ENCODE peak calls at places on chromosomes 13 and 19, in four cellular contexts. C is OCI-LY7, F is glutamatergic neuron, U is lung. P is an unnamed sample.

GRCh38 chr13:107210216-107211010 is 642.5 kb upstream of the ARGLU1 start:
- DNase-seq in F (no peak), C (no peak), U (no peak), P (no peak)

GRCh38 chr13:77729502-77730221 is 32.2 kb downstream of the SLAIN1 start:
- DNase-seq in C (no peak), U (no peak), F (peak; percentile 44), P (no peak)

GRCh38 chr13:48726711-48727110 is 73.0 kb downstream of the CYSLTR2 start:
- DNase-seq in U (no peak), C (no peak), F (no peak), P (no peak)

GRCh38 chr13:28574617-28575142 is 79.8 kb upstream of the FLT1 start:
- DNase-seq in F (no peak), C (peak; percentile 13), U (no peak), P (no peak)

GRCh38 chr13:110680852-110681251 is 25.1 kb downstream of the CARS2 start:
- DNase-seq in C (peak; percentile 35), U (no peak), F (peak; percentile 45), P (peak; percentile 19)

GRCh38 chr19:47001584-47001983 is 18.1 kb upstream of the NPAS1 start:
- DNase-seq in C (no peak), U (no peak), F (no peak), P (no peak)

GRCh38 chr13:41601718-41602445 is 144.5 kb downstream of the RGCC start:
- DNase-seq in U (no peak), C (no peak), F (no peak), P (no peak)

GRCh38 chr19:41233748-41234240 is 14.8 kb downstream of the AXL start:
- DNase-seq in F (no peak), U (peak; percentile 47), C (no peak), P (no peak)

GRCh38 chr19:47176627-47177090 is 46.0 kb downstream of the SAE1 start:
- DNase-seq in F (no peak), C (no peak), U (no peak), P (no peak)

GRCh38 chr13:37277435-37278144 is 172.1 kb upstream of the CSNK1A1L start:
- DNase-seq in U (no peak), C (no peak), F (no peak), P (no peak)

GRCh38 chr19:13016628-13017305 is 21.5 kb downstream of the NFIX start:
- DNase-seq in F (no peak), U (no peak), C (no peak), P (no peak)

GRCh38 chr13:20799726-20800416 is 26.1 kb upstream of the EEF1AKMT1 start:
- DNase-seq in U (no peak), C (no peak), F (no peak), P (no peak)

GRCh38 chr19:1271528-1272422 is 2.6 kb downstream of the CIRBP start:
- DNase-seq in C (no peak), F (no peak), U (no peak), P (no peak)

GRCh38 chr13:23547000-23547590 is 23.1 kb upstream of the TNFRSF19 start:
- DNase-seq in F (peak; percentile 52), U (no peak), C (no peak), P (peak; percentile 34)

GRCh38 chr13:95317037-95317989 is 16.1 kb upstream of the ABCC4 start:
- DNase-seq in U (no peak), C (no peak), F (no peak), P (peak; percentile 12)

GRCh38 chr13:40490086-40490723 is 176.2 kb downstream of the FOXO1 start:
- DNase-seq in C (no peak), F (peak; percentile 55), U (no peak), P (no peak)

GRCh38 chr13:69912576-69913074 is 195.0 kb upstream of the ATXN8OS start:
- DNase-seq in U (no peak), C (no peak), F (peak; percentile 16), P (no peak)

GRCh38 chr19:37551123-37551993 is 43.2 kb downstream of the ZNF571 start:
- DNase-seq in F (peak; percentile 51), C (no peak), U (no peak), P (no peak)
- TF ChIP-seq CTCF in F (no peak), C (no peak), U (no peak), P (no peak)

GRCh38 chr19:3342246-3342645 is 24.1 kb upstream of the NFIC start:
- DNase-seq in U (no peak), F (no peak), C (no peak), P (no peak)

GRCh38 chr19:3345850-3346460 is 20.4 kb upstream of the NFIC start:
- DNase-seq in F (no peak), C (no peak), U (no peak), P (no peak)

GRCh38 chr19:3346677-3347353 is 19.6 kb upstream of the NFIC start:
- DNase-seq in F (no peak), U (peak; percentile 49), C (no peak), P (no peak)

GRCh38 chr19:3344608-3345598 is 21.5 kb upstream of the NFIC start:
- DNase-seq in C (no peak), U (no peak), F (no peak), P (no peak)

GRCh38 chr19:3343619-3344502 is 22.5 kb upstream of the NFIC start:
- DNase-seq in C (peak; percentile 24), F (no peak), U (peak; percentile 89), P (no peak)
- TF ChIP-seq CTCF in C (no peak), F (no peak), U (no peak), P (no peak)

DNA sequence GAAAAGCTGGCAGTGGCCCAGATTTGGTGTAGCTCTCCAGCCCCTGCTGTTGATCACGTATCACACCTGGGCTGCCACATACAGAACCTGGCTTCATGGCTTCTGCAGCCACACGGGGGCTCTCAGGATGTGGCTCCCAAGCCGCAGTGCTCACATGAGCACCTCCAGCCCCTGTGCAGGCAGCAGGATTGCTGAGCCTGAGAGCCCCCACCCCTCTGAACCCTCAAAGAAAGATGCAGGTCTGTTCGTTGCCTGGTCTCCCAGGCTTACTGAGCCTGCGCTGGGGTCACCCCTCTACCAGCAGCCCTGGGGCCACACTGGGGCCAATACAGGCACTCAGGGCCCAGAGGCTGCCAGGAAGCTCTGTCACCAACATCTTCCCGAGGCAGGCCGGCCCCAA is 2.7 kb downstream of the PLEKHF1 start:
- DNase-seq in U (no peak), F (no peak), C (peak; percentile 64), P (no peak)
- TF ChIP-seq CTCF in U (no peak), F (no peak), C (peak; percentile 63), P (no peak)

GRCh38 chr13:100987993-100988392 is 313.4 kb upstream of the TMTC4 start:
- DNase-seq in C (no peak), F (no peak), U (no peak), P (no peak)
- TF ChIP-seq CTCF in C (no peak), F (no peak), U (no peak), P (no peak)

GRCh38 chr13:97364031-97364430 is 69.9 kb upstream of the RAP2A start:
- DNase-seq in F (no peak), C (no peak), U (no peak), P (no peak)

GRCh38 chr13:97367427-97367826 is 66.5 kb upstream of the RAP2A start:
- DNase-seq in F (no peak), C (no peak), U (no peak), P (peak; percentile 21)

GRCh38 chr13:97364827-97365226 is 69.1 kb upstream of the RAP2A start:
- DNase-seq in C (no peak), F (no peak), U (no peak), P (no peak)

GRCh38 chr13:97367016-97367415 is 67.0 kb upstream of the RAP2A start:
- DNase-seq in U (no peak), C (no peak), F (no peak), P (no peak)

GRCh38 chr13:97366172-97366688 is 67.7 kb upstream of the RAP2A start:
- DNase-seq in U (no peak), F (no peak), C (no peak), P (no peak)
- TF ChIP-seq CTCF in U (no peak), F (no peak), C (no peak), P (no peak)

GRCh38 chr19:16185925-16186234 is 670 bp downstream of the FAM32A start:
- DNase-seq in U (no peak), F (no peak), C (peak; percentile 70), P (no peak)
- TF ChIP-seq CTCF in U (no peak), F (peak; percentile 57), C (peak; percentile 73), P (no peak)

GRCh38 chr13:100573121-100573520 is 15.5 kb downstream of the GGACT start:
- DNase-seq in F (peak; percentile 76), C (peak; percentile 62), U (peak; percentile 62), P (peak; percentile 70)
- TF ChIP-seq CTCF in F (peak; percentile 89), C (peak; percentile 76), U (peak; percentile 46), P (peak; percentile 70)

DNA sequence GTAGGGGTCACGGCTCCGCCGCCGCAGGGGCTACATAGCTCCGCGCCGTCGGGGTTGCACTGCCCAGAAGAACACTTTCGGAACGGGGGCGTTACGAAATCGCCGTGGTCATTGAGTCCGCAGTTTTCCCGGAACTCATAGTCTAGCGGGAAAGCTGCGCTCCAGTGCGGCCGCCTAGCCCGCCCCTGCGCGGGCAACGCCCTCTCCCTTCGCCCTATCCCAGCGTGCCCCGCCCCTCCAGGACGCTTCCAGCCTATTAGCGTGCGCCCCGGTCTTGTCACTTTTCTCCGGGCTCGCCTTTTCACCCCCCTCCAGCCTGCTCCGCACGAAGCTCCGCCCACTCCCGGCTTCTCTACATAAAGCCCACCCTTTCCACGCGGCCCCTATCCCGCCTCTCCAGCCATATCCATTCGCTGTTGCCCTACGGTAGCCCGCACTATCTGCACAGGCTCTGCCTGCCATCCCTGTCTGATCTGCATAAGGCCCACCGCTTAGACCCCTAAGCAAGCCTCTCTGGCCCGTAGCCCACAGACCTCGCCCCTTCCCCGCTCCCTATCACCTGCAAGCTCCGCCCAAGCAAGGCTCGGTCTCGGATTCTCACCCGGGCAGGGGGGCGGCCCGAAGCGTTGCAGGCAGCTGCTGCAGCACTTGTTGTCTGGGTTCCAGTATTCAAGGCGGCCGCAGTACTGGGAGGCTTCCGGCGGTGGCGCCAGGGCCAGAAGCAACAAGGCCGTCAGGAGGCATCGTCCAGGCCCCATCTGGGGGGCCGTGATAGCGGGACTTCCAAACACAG is 1.6 kb downstream of the IGFLR1 start:
- DNase-seq in C (peak; percentile 97), F (peak; percentile 99), U (peak; percentile 99), P (peak; percentile 98)
- TF ChIP-seq CTCF in C (peak; percentile 61), F (peak; percentile 11), U (no peak), P (peak; percentile 26)

GRCh38 chr13:26474286-26474685 is 83.2 kb upstream of the WASF3 start:
- DNase-seq in U (no peak), F (no peak), C (no peak), P (no peak)
- TF ChIP-seq CTCF in U (no peak), F (no peak), C (no peak), P (no peak)

GRCh38 chr13:92721610-92722009 is 505.0 kb upstream of the GPC6 start:
- DNase-seq in U (no peak), C (no peak), F (no peak), P (no peak)

GRCh38 chr13:92717857-92718256 is 508.8 kb upstream of the GPC6 start:
- DNase-seq in C (no peak), F (no peak), U (no peak), P (no peak)

GRCh38 chr13:92719868-92720267 is 506.7 kb upstream of the GPC6 start:
- DNase-seq in C (no peak), U (no peak), F (no peak), P (no peak)

DNA sequence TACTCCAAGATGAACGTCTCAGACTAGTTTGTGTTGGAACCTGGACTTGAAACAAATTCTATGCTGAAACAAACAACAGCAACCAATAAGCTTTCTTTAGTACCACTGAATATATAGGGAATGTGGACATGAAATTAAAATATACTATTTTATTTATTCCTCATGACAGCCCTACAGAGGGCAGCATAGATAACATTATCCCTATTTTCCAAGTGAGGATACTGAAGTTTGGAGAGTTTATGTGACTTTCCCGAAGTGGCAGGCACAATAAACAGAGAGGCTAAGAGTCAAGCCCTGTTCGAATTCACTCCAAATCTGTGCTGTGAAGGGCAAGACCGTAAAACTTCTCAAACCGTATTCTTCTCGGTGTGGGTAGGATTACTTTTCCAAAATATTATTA is 509.9 kb upstream of the GPC6 start:
- DNase-seq in U (no peak), C (no peak), F (no peak), P (no peak)
- TF ChIP-seq CTCF in U (no peak), C (no peak), F (no peak), P (no peak)

P was measured in nephron progenitor cell.